ENCODE peak calls at places on chromosomes 3 and 15, in five cellular contexts. One of them, this sample, is unnamed. For H3K27me3 and H3K4me1, the result is how much of the 10 kb centered on the place peaks cover.

GRCh38 chr15:73897441-73898261 is 24.3 kb downstream of the TBC1D21 start:
- DNase-seq in HCT116: peak
- DNase-seq in colonic mucosa: peak
- DNase-seq in ascending aorta: no peak
- DNase-seq in MM.1S: peak
- DNase-seq in this sample: peak

GRCh38 chr3:188440563-188440962 is 286.6 kb downstream of the LPP start:
- DNase-seq in colonic mucosa: no peak
- DNase-seq in HCT116: no peak
- DNase-seq in MM.1S: no peak
- DNase-seq in ascending aorta: no peak
- DNase-seq in this sample: no peak

GRCh38 chr15:75038948-75039533 is 15.7 kb downstream of the PPCDC start:
- DNase-seq in MM.1S: no peak
- DNase-seq in colonic mucosa: no peak
- DNase-seq in ascending aorta: no peak
- DNase-seq in HCT116: no peak
- DNase-seq in this sample: no peak

GRCh38 chr15:40343512-40343911 is 2.8 kb upstream of the CCDC9B start:
- DNase-seq in colonic mucosa: no peak
- DNase-seq in HCT116: no peak
- DNase-seq in ascending aorta: no peak
- DNase-seq in MM.1S: no peak
- DNase-seq in this sample: no peak

GRCh38 chr15:20645956-20646355 is 104.4 kb upstream of the GOLGA6L6 start:
- DNase-seq in ascending aorta: peak
- DNase-seq in MM.1S: peak
- DNase-seq in HCT116: no peak
- DNase-seq in colonic mucosa: no peak
- DNase-seq in this sample: peak

GRCh38 chr3:154178172-154178571 is 57.0 kb downstream of the ARHGEF26 start:
- DNase-seq in colonic mucosa: no peak
- DNase-seq in ascending aorta: no peak
- DNase-seq in HCT116: no peak
- DNase-seq in MM.1S: no peak
- DNase-seq in this sample: no peak

GRCh38 chr3:36663666-36664291 is 100.6 kb downstream of the DCLK3 start:
- DNase-seq in MM.1S: no peak
- DNase-seq in colonic mucosa: no peak
- DNase-seq in ascending aorta: no peak
- DNase-seq in HCT116: no peak
- DNase-seq in this sample: no peak

GRCh38 chr15:36658321-36658720 is 78.9 kb downstream of the CDIN1 start:
- DNase-seq in ascending aorta: no peak
- DNase-seq in colonic mucosa: no peak
- DNase-seq in MM.1S: no peak
- DNase-seq in HCT116: no peak
- DNase-seq in this sample: no peak

GRCh38 chr15:46682969-46683791 is 1034.1 kb upstream of the SEMA6D start:
- DNase-seq in colonic mucosa: peak
- DNase-seq in MM.1S: no peak
- DNase-seq in HCT116: no peak
- DNase-seq in ascending aorta: no peak
- DNase-seq in this sample: no peak
- H3K4me3 ChIP-seq in colonic mucosa: no peak
- H3K4me3 ChIP-seq in MM.1S: no peak
- H3K4me3 ChIP-seq in HCT116: no peak
- H3K4me3 ChIP-seq in ascending aorta: peak
- H3K4me3 ChIP-seq in this sample: no peak

GRCh38 chr3:157248590-157249425 is 88.9 kb upstream of the CCNL1 start:
- DNase-seq in colonic mucosa: no peak
- DNase-seq in MM.1S: peak
- DNase-seq in HCT116: peak
- DNase-seq in ascending aorta: no peak
- DNase-seq in this sample: no peak
- H3K27me3 ChIP-seq in colonic mucosa: under half
- H3K27me3 ChIP-seq in MM.1S: under half
- H3K27me3 ChIP-seq in HCT116: under half
- H3K27me3 ChIP-seq in ascending aorta: under half
- H3K27me3 ChIP-seq in this sample: under half

GRCh38 chr15:55768670-55769185 is 25.8 kb upstream of the PRTG start:
- DNase-seq in HCT116: no peak
- DNase-seq in ascending aorta: no peak
- DNase-seq in MM.1S: no peak
- DNase-seq in colonic mucosa: no peak
- DNase-seq in this sample: no peak
- H3K4me1 ChIP-seq in HCT116: under half
- H3K4me1 ChIP-seq in ascending aorta: under half
- H3K4me1 ChIP-seq in MM.1S: under half
- H3K4me1 ChIP-seq in colonic mucosa: under half
- H3K4me1 ChIP-seq in this sample: under half

DNA sequence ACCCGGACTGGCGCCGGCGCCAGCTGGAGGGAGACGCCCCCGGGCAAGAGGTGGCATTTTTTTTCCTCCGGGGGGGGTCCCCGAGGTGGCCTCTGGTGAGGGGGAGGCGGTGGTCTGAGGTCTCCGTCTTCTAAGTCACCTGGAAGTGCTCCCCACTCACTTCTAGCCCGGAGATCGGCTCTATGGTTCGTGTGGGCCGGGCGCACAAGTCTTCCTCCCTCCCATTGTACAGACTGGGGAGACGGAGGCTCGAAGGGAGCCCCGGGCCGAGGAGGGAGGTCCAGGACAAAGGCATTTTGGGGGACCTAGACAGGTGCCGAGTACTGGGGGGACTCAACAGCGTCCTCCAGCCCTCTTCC is 4.4 kb downstream of the GATA2 start:
- DNase-seq in ascending aorta: no peak
- DNase-seq in colonic mucosa: no peak
- DNase-seq in HCT116: no peak
- DNase-seq in MM.1S: no peak
- DNase-seq in this sample: no peak
- H3K4me3 ChIP-seq in ascending aorta: peak
- H3K4me3 ChIP-seq in colonic mucosa: peak
- H3K4me3 ChIP-seq in HCT116: peak
- H3K4me3 ChIP-seq in MM.1S: peak
- H3K4me3 ChIP-seq in this sample: peak

GRCh38 chr3:46565113-46565490 is 1.0 kb downstream of the LRRC2 start:
- DNase-seq in colonic mucosa: no peak
- DNase-seq in ascending aorta: no peak
- DNase-seq in MM.1S: no peak
- DNase-seq in HCT116: no peak
- DNase-seq in this sample: no peak
- H3K27me3 ChIP-seq in colonic mucosa: under half
- H3K27me3 ChIP-seq in ascending aorta: under half
- H3K27me3 ChIP-seq in MM.1S: under half
- H3K27me3 ChIP-seq in HCT116: under half
- H3K27me3 ChIP-seq in this sample: under half

This sample was measured in upper lobe of left lung.